ENCODE peak calls at places on chromosome 5, in eight cellular contexts. S, L, G, V, W, H, I and K are unnamed samples.

GRCh38 chr5:80877592-80877991 is 82.6 kb upstream of the RASGRF2 start:
- DNase-seq in S (no peak), L (no peak), G (no peak), V (no peak), W (no peak), H (no peak), I (no peak), K (no peak)

GRCh38 chr5:13591621-13592020 is 352.9 kb downstream of the DNAH5 start:
- DNase-seq in S (no peak), L (no peak), G (no peak), V (no peak), W (no peak), H (no peak), I (peak), K (no peak)

GRCh38 chr5:17306726-17307091 is 89.3 kb downstream of the BASP1 start:
- DNase-seq in S (no peak), L (no peak), G (no peak), V (no peak), W (no peak), H (no peak), I (no peak), K (no peak)

GRCh38 chr5:167895899-167896659 is 395.4 kb upstream of the WWC1 start:
- DNase-seq in S (no peak), L (no peak), G (no peak), V (no peak), W (no peak), H (no peak), I (no peak), K (no peak)

GRCh38 chr5:137137013-137137632 is 362.0 kb downstream of the SPOCK1 start:
- DNase-seq in S (no peak), L (no peak), G (no peak), V (no peak), W (no peak), H (no peak), I (no peak), K (no peak)

GRCh38 chr5:178866946-178867345 is 7.2 kb downstream of the ZNF354B start:
- DNase-seq in S (no peak), L (no peak), G (no peak), V (no peak), W (no peak), H (no peak), I (no peak), K (no peak)

GRCh38 chr5:58325950-58326500 is 133.9 kb downstream of the PLK2 start:
- DNase-seq in S (no peak), L (no peak), G (no peak), V (no peak), W (no peak), H (no peak), I (no peak), K (no peak)

GRCh38 chr5:126234563-126235195 is 188.5 kb upstream of the GRAMD2B start:
- DNase-seq in S (no peak), L (no peak), G (no peak), V (no peak), W (peak), H (no peak), I (peak), K (peak)

GRCh38 chr5:135051399-135051798 is 17.4 kb upstream of the PITX1 start:
- DNase-seq in S (no peak), L (no peak), G (no peak), V (no peak), W (peak), H (no peak), I (no peak), K (no peak)

GRCh38 chr5:176532795-176533194 is 4.4 kb downstream of the RNF44 start:
- DNase-seq in S (no peak), L (no peak), G (no peak), V (no peak), W (no peak), H (no peak), I (no peak), K (no peak)

GRCh38 chr5:146529984-146530383 is 14.0 kb upstream of the GPR151 start:
- DNase-seq in S (no peak), L (no peak), G (no peak), V (no peak), W (no peak), H (no peak), I (no peak), K (no peak)

GRCh38 chr5:170262061-170262764 is 29.4 kb downstream of the C5orf58 start:
- DNase-seq in S (no peak), L (no peak), G (no peak), V (no peak), W (no peak), H (no peak), I (no peak), K (no peak)

GRCh38 chr5:106314221-106314824 is 1356.4 kb downstream of the EFNA5 start:
- DNase-seq in S (no peak), L (no peak), G (no peak), V (no peak), W (no peak), H (no peak), I (peak), K (no peak)

GRCh38 chr5:76664065-76664464 is 40.9 kb upstream of the F2RL2 start:
- DNase-seq in S (no peak), L (no peak), G (no peak), V (no peak), W (no peak), H (no peak), I (no peak), K (no peak)

GRCh38 chr5:128965011-128965637 is at the start of gene SLC27A6:
- DNase-seq in S (no peak), L (peak), G (no peak), V (peak), W (no peak), H (peak), I (no peak), K (peak)

GRCh38 chr5:167639761-167640160 is 651.7 kb upstream of the WWC1 start:
- DNase-seq in S (no peak), L (no peak), G (no peak), V (no peak), W (no peak), H (no peak), I (peak), K (no peak)

GRCh38 chr5:180284161-180284560 is 7.7 kb downstream of the MAPK9 start:
- DNase-seq in S (no peak), L (no peak), G (peak), V (no peak), W (no peak), H (no peak), I (no peak), K (no peak)

GRCh38 chr5:137361275-137361674 is 137.9 kb downstream of the SPOCK1 start:
- DNase-seq in S (no peak), L (no peak), G (no peak), V (no peak), W (no peak), H (no peak), I (peak), K (no peak)

GRCh38 chr5:103224118-103224893 is 34.3 kb upstream of the MACIR start:
- DNase-seq in S (no peak), L (peak), G (peak), V (peak), W (peak), H (no peak), I (peak), K (peak)

GRCh38 chr5:113212244-113212920 is 222.4 kb downstream of the TSSK1B start:
- DNase-seq in S (no peak), L (no peak), G (peak), V (no peak), W (no peak), H (no peak), I (no peak), K (no peak)

GRCh38 chr5:152051499-152052454 is 127.1 kb upstream of the GLRA1 start:
- DNase-seq in S (no peak), L (no peak), G (no peak), V (no peak), W (no peak), H (no peak), I (no peak), K (no peak)

GRCh38 chr5:80206282-80206681 is 49.6 kb downstream of the SERINC5 start:
- DNase-seq in S (no peak), L (no peak), G (no peak), V (no peak), W (no peak), H (no peak), I (peak), K (no peak)

GRCh38 chr5:32522429-32523143 is 62.8 kb upstream of the SUB1 start:
- DNase-seq in S (no peak), L (no peak), G (no peak), V (no peak), W (no peak), H (peak), I (peak), K (no peak)

GRCh38 chr5:77083088-77083487 is 4.0 kb downstream of the ZBED3 start:
- DNase-seq in S (no peak), L (peak), G (no peak), V (no peak), W (no peak), H (no peak), I (no peak), K (no peak)

GRCh38 chr5:115963566-115963965 is 1.3 kb downstream of the LVRN start:
- DNase-seq in S (no peak), L (no peak), G (no peak), V (no peak), W (no peak), H (no peak), I (no peak), K (no peak)

GRCh38 chr5:121221483-121221882 is 630.2 kb upstream of the FTMT start:
- DNase-seq in S (no peak), L (no peak), G (no peak), V (no peak), W (no peak), H (no peak), I (no peak), K (no peak)

GRCh38 chr5:143405063-143405746 is 1.7 kb upstream of the NR3C1 start:
- DNase-seq in S (peak), L (peak), G (peak), V (peak), W (peak), H (peak), I (peak), K (peak)
- TF ChIP-seq CTCF in S (no peak), L (peak), G (peak), V (no peak), W (peak), H (peak), I (peak), K (no peak)

DNA sequence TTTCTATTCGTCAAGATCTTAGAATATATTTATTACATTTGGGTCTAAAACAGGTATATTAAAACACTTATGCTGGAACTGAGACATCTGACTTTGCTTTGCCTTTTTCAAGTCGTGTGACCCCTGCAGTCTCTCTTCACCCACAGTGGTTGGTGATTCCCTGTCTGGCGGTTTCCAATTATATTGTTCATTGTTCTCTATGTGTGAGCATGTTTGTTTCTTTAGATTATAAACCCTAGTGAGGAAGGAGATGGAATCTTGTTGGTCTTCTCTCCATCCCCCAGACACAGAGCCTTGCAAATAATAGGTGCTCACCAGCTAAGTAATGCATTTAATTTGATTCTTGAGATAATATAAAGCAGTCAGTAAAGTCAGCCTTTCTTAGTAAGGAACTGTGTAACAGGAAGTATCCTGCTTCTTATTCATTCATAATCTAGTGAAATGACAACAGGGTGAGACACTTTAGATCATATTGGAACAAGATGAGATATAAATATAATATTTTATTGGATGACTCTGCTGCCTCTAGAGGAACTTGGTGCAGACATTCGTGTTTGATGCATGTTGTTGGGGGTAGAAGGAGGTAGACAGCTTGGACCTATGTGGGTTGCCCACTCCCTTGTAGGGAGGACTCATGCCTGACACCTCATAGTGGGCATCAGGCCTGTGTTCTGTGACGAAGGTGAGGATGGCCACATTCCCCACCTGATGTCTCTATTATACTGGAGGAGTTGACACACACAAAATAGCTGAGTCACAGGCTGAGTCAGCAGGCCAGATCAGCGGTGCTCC is 88.1 kb downstream of the FGF1 start:
- DNase-seq in S (no peak), L (no peak), G (peak), V (no peak), W (no peak), H (no peak), I (peak), K (no peak)
- TF ChIP-seq CTCF in S (no peak), L (no peak), G (no peak), V (no peak), W (no peak), H (no peak), I (peak), K (no peak)

DNA sequence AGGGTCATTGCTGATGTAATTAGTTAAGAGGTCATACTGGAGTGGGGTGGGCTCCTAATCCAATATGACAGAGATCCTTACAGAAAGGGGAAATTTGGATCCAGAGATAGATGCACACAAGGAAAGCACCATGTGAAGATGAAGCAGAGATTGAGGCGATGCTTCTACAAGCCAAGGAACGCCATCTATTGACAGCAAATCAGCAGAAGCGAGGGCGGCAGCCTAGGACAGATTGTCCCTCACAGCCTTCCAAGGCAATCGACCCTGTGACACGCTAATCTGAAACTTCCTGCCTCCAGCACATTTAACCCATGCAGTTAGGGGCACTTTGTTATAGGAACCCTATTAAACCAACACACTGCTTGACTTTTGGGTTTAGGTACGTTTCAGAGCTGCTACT is 285.1 kb upstream of the DAP start:
- DNase-seq in S (no peak), L (no peak), G (no peak), V (no peak), W (no peak), H (no peak), I (peak), K (no peak)
- TF ChIP-seq CTCF in S (no peak), L (no peak), G (peak), V (no peak), W (no peak), H (no peak), I (peak), K (no peak)

GRCh38 chr5:38870595-38870994 is 24.8 kb downstream of the OSMR start:
- DNase-seq in S (no peak), L (no peak), G (no peak), V (no peak), W (no peak), H (no peak), I (no peak), K (no peak)
- TF ChIP-seq CTCF in S (no peak), L (no peak), G (no peak), V (no peak), W (no peak), H (no peak), I (no peak), K (no peak)

GRCh38 chr5:72556351-72557146 is 49.3 kb upstream of the ZNF366 start:
- DNase-seq in S (no peak), L (peak), G (peak), V (peak), W (peak), H (no peak), I (peak), K (peak)
- TF ChIP-seq CTCF in S (no peak), L (peak), G (no peak), V (no peak), W (no peak), H (peak), I (peak), K (peak)

DNA sequence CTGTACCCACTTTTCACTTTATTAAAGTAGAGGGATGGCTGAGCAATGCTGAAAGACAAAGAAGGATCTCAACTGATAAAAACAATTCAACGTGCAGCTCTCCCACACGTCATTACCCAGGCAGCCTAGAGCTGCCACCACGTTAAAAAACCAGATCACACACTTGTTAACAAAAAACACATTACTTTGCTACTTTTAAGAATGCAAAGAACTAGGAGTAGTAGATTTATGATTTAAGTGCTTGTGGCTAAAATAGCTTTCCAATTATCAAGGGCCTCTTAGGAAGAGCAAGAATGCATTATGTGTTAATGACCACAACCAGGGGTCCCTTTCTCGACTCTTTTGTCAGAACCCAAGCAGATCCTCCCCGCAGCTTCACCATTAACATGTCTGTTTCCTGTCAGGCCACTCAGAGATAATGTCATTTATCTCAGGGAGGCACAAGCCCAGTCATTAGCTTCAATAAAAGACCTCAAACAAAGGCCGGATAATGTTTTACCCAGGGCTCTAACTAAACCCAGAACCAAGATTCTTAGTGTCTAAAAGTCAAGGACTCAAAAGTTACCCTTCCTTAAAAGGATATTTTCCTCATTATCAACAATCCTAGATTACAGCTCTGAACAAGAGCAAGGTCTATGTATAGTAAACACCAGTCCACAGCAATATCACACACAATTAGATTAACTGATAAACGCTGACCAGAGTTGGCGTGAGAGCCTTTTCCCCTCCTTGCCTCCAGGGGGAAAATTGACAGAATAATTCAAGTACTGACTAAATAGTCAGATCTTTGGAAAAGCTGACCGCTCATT is 7.5 kb downstream of the ZNF608 start:
- DNase-seq in S (no peak), L (no peak), G (no peak), V (no peak), W (peak), H (no peak), I (no peak), K (no peak)
- TF ChIP-seq CTCF in S (no peak), L (no peak), G (no peak), V (no peak), W (peak), H (peak), I (no peak), K (peak)

GRCh38 chr5:165031361-165031760 is 1525.9 kb downstream of the MAT2B start:
- DNase-seq in S (no peak), L (no peak), G (no peak), V (no peak), W (no peak), H (no peak), I (no peak), K (no peak)

GRCh38 chr5:165026971-165027370 is 1521.6 kb downstream of the MAT2B start:
- DNase-seq in S (no peak), L (no peak), G (no peak), V (no peak), W (no peak), H (no peak), I (no peak), K (no peak)

DNA sequence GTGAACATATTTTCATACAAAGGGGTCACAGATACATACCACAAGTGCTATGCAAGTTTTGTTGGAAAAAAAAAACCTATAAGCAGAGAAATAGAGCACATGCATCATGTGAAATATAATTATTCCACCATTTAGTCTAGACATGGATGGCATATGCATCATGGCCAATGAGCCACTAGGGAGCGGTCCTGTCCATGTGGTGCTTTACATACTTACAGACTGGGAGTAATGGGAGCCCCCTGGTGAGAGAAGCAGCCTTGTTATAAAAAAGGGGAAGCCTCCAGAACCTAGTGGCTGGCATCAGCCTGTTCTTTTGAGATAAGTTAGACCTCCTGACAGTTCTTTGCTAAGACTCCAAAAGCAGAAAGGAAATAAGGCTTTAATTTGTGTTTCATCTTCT is 1524.1 kb downstream of the MAT2B start:
- DNase-seq in S (no peak), L (no peak), G (no peak), V (no peak), W (peak), H (no peak), I (no peak), K (no peak)
- TF ChIP-seq CTCF in S (no peak), L (peak), G (no peak), V (no peak), W (no peak), H (no peak), I (no peak), K (peak)

DNA sequence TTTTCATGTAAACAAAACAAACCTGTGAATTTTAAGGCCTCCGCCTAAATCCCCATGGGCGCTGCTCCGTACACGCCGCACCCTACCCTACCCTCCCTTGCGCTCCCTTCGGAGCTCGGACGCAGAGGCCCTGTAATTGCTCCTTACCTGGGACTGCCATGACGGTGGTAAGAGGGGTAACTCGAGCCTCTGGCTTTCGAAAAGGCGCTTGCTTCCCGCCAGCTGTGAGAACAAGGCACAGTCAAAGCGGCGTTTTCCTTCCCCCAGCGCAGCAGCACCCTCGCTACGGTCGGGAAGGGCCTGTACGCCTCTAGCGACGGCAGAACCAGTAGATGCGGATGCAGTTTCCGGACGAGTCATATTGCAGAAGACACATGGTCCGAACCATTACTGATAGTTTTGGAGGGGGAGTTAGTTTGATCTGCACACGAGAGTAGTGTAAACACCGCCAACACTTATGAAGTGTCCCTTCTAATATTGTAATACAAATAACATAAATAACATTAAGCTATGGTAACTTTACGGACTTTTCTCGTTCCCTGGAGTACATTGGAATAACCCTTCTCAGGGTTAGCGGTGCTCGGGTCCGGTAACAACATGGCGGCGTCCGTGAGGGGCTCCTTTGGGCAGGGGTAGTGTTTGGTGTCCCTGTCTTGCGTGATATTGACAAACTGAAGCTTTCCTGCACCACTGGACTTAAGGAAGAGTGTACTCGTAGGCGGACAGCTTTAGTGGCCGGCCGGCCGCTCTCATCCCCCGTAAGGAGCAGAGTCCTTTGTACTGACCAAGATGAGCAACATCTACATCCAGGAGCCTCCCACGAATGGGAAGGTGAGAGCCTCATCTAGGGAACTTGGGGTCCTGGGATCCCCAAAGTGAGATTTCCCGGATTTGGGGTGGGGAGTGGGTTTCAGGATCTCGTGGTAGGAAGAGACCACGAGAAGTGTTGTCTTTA is at the start of the genes CWC27 and SREK1IP1:
- DNase-seq in S (peak), L (peak), G (peak), V (peak), W (peak), H (peak), I (peak), K (peak)
- TF ChIP-seq CTCF in S (peak), L (peak), G (peak), V (no peak), W (no peak), H (peak), I (no peak), K (peak)

GRCh38 chr5:161431963-161432362 is 114.6 kb downstream of the GABRB2 start:
- DNase-seq in S (no peak), L (no peak), G (no peak), V (no peak), W (no peak), H (no peak), I (no peak), K (no peak)
- TF ChIP-seq CTCF in S (no peak), L (no peak), G (no peak), V (no peak), W (no peak), H (no peak), I (no peak), K (no peak)